ENCODE peak calls at places on chromosomes 6 and 20, in eight cellular contexts. Z is endothelial cell of umbilical vein, B is A549, O is SK-N-SH, V is HCT116, M is K562, H is HepG2, T is H1. G is an unnamed sample.

GRCh38 chr6:36221674-36222073 is 25.1 kb downstream of the BRPF3 start:
- DNase-seq in Z (no peak), B (no peak), O (no peak), V (no peak), M (no peak), H (no peak), T (no peak), G (no peak)

GRCh38 chr20:56018194-56018593 is 12.9 kb upstream of the CBLN4 start:
- DNase-seq in Z (no peak), B (no peak), O (no peak), V (no peak), M (no peak), H (no peak), T (no peak), G (no peak)

GRCh38 chr6:168032383-168032760 is 34.9 kb downstream of the KIF25 start:
- DNase-seq in Z (no peak), B (no peak), O (no peak), V (no peak), M (no peak), H (no peak), T (no peak), G (peak)

GRCh38 chr6:257031-257725 is 35.1 kb upstream of the DUSP22 start:
- DNase-seq in Z (no peak), B (no peak), O (no peak), V (no peak), M (no peak), H (no peak), T (no peak), G (peak)

GRCh38 chr6:15510536-15511247 is 152.1 kb downstream of the DTNBP1 start:
- DNase-seq in Z (no peak), B (no peak), O (no peak), V (no peak), M (no peak), H (no peak), T (no peak), G (no peak)

GRCh38 chr6:15129872-15130271 is 116.0 kb upstream of the JARID2 start:
- DNase-seq in Z (no peak), B (no peak), O (no peak), V (no peak), M (no peak), H (no peak), T (no peak), G (no peak)

GRCh38 chr6:149913085-149913484 is 9.8 kb downstream of the RAET1G start:
- DNase-seq in Z (no peak), B (no peak), O (no peak), V (no peak), M (no peak), H (no peak), T (no peak), G (no peak)

GRCh38 chr20:16535281-16535680 is 38.0 kb downstream of the KIF16B start:
- DNase-seq in Z (no peak), B (no peak), O (no peak), V (no peak), M (no peak), H (no peak), T (no peak), G (no peak)

GRCh38 chr6:100118301-100118700 is 124.3 kb upstream of the MCHR2 start:
- DNase-seq in Z (no peak), B (no peak), O (no peak), V (no peak), M (no peak), H (no peak), T (no peak), G (no peak)

GRCh38 chr20:25453035-25453810 is 45.8 kb downstream of the GINS1 start:
- DNase-seq in Z (peak), B (no peak), O (peak), V (no peak), M (no peak), H (no peak), T (no peak), G (no peak)

GRCh38 chr6:139289233-139289632 is 2.6 kb downstream of the TXLNB start:
- DNase-seq in Z (no peak), B (no peak), O (no peak), V (no peak), M (no peak), H (no peak), T (no peak), G (no peak)

GRCh38 chr6:11429577-11429976 is 108.0 kb upstream of the TMEM170B start:
- DNase-seq in Z (no peak), B (no peak), O (no peak), V (no peak), M (no peak), H (no peak), T (no peak), G (no peak)

GRCh38 chr6:153302133-153302532 is 171.1 kb upstream of the RGS17 start:
- DNase-seq in Z (no peak), B (no peak), O (no peak), V (no peak), M (no peak), H (no peak), T (no peak), G (no peak)

GRCh38 chr20:35734374-35734773 is 7.7 kb downstream of the RBM39 start:
- DNase-seq in Z (no peak), B (no peak), O (no peak), V (no peak), M (no peak), H (no peak), T (no peak), G (no peak)

GRCh38 chr6:117776441-117776840 is 101.2 kb downstream of the NUS1 start:
- DNase-seq in Z (no peak), B (no peak), O (no peak), V (no peak), M (no peak), H (peak), T (no peak), G (peak)

GRCh38 chr6:87945966-87946365 is 101.7 kb upstream of the SPACA1 start:
- DNase-seq in Z (no peak), B (no peak), O (no peak), V (no peak), M (no peak), H (no peak), T (no peak), G (no peak)

GRCh38 chr20:19374066-19374615 is 161.7 kb downstream of the SLC24A3 start:
- DNase-seq in Z (no peak), B (no peak), O (no peak), V (no peak), M (no peak), H (no peak), T (no peak), G (no peak)

GRCh38 chr20:57657537-57658446 is 37.6 kb upstream of the ZBP1 start:
- DNase-seq in Z (no peak), B (no peak), O (peak), V (no peak), M (no peak), H (peak), T (peak), G (no peak)

GRCh38 chr6:152207915-152208714 is 400.6 kb downstream of the ESR1 start:
- DNase-seq in Z (no peak), B (no peak), O (no peak), V (no peak), M (no peak), H (peak), T (no peak), G (no peak)

GRCh38 chr20:13331536-13331935 is 110.5 kb downstream of the ISM1 start:
- DNase-seq in Z (peak), B (no peak), O (no peak), V (no peak), M (no peak), H (peak), T (no peak), G (no peak)

GRCh38 chr6:133241088-133241900 is at the start of gene EYA4:
- DNase-seq in Z (no peak), B (peak), O (peak), V (no peak), M (no peak), H (no peak), T (peak), G (no peak)
- TF ChIP-seq MAX in Z (no peak), B (peak), O (no peak), V (no peak), M (no peak), H (no peak), T (peak), G (no peak)

DNA sequence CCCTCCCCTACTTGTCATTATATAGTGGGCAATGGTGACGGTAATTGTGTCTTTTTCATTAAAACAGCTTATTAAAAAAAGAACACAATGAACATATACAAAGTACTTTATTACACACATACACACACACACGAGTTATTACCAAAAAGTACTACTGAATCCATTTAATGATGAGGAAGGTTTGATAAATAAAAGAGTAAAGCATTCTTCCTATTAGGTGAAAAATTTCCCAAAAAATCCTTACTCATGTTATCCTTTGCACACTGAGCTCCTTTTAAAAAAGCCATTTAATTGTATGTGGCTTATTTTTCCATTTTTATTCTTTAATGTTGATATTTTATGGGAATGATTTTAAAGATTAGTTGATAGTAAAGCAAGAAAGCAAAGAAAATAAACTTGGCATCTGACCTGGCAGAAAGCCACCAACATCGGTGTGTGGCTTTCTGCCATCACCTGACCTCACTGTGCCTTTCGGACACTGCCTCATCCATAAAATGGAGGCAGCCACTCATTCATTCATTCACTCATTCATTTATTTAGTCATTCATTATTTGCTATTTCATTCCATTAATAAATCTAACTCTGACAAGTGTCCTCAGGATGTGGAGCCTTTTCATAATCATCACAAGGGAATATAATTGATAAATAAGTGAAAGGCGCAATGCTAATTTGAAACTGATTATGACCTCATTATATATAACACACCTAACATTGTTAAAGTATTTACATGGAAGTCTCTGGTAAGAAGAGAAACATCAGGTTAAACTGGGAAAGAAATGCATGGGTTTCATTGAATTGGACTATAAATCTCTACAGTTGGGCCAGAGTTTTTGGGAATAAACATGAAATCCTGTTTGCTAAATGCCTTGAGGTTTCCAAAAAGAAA is 727 bp upstream of the SGK1 start:
- DNase-seq in Z (no peak), B (no peak), O (no peak), V (no peak), M (no peak), H (no peak), T (no peak), G (no peak)
- H3K4me3 ChIP-seq in Z (peak), B (peak), O (peak), V (peak), M (no peak), H (no peak), T (peak), G (no peak)

GRCh38 chr6:44051516-44051915 is 75.7 kb downstream of the MRPL14 start:
- DNase-seq in Z (no peak), B (no peak), O (no peak), V (no peak), M (no peak), H (no peak), T (no peak), G (no peak)

GRCh38 chr6:44053106-44053756 is 74.0 kb downstream of the MRPL14 start:
- DNase-seq in Z (no peak), B (no peak), O (no peak), V (no peak), M (no peak), H (no peak), T (no peak), G (no peak)

GRCh38 chr6:44050872-44051421 is 76.3 kb downstream of the MRPL14 start:
- DNase-seq in Z (no peak), B (no peak), O (peak), V (no peak), M (no peak), H (no peak), T (no peak), G (no peak)

GRCh38 chr6:44053760-44054556 is 73.3 kb downstream of the MRPL14 start:
- DNase-seq in Z (peak), B (no peak), O (no peak), V (no peak), M (no peak), H (no peak), T (no peak), G (no peak)

GRCh38 chr6:44052419-44053011 is 74.7 kb downstream of the MRPL14 start:
- DNase-seq in Z (no peak), B (no peak), O (peak), V (no peak), M (peak), H (no peak), T (no peak), G (peak)
- TF ChIP-seq MAX in Z (no peak), B (no peak), O (no peak), V (no peak), M (no peak), H (no peak), T (no peak), G (peak)

GRCh38 chr20:63553251-63553932 is 567 bp upstream of the FNDC11 start:
- DNase-seq in Z (peak), B (peak), O (peak), V (peak), M (peak), H (peak), T (peak), G (peak)

GRCh38 chr20:63553933-63554290 is at the start of gene FNDC11:
- DNase-seq in Z (no peak), B (no peak), O (peak), V (no peak), M (peak), H (no peak), T (peak), G (no peak)

GRCh38 chr20:63555661-63556381 is 1.9 kb downstream of the FNDC11 start:
- DNase-seq in Z (no peak), B (no peak), O (no peak), V (no peak), M (no peak), H (no peak), T (no peak), G (no peak)

GRCh38 chr20:63552481-63553249 is 1.3 kb upstream of the FNDC11 start:
- DNase-seq in Z (no peak), B (no peak), O (no peak), V (no peak), M (peak), H (no peak), T (no peak), G (peak)

GRCh38 chr20:63554361-63555278 is 661 bp downstream of the FNDC11 start:
- DNase-seq in Z (no peak), B (no peak), O (no peak), V (no peak), M (no peak), H (no peak), T (no peak), G (peak)
- H3K4me3 ChIP-seq in Z (no peak), B (peak), O (peak), V (peak), M (peak), H (peak), T (peak), G (no peak)

GRCh38 chr6:97714772-97715171 is 431.8 kb upstream of the MMS22L start:
- DNase-seq in Z (no peak), B (no peak), O (no peak), V (no peak), M (no peak), H (no peak), T (no peak), G (no peak)

GRCh38 chr6:97712751-97713150 is 429.7 kb upstream of the MMS22L start:
- DNase-seq in Z (no peak), B (no peak), O (no peak), V (no peak), M (no peak), H (no peak), T (no peak), G (no peak)
- TF ChIP-seq MAX in Z (no peak), B (no peak), O (no peak), V (no peak), M (no peak), H (no peak), T (no peak), G (no peak)

GRCh38 chr6:16982827-16983226 is 119.0 kb upstream of the STMND1 start:
- DNase-seq in Z (no peak), B (no peak), O (no peak), V (no peak), M (no peak), H (no peak), T (no peak), G (no peak)

GRCh38 chr6:16989382-16989781 is 112.5 kb upstream of the STMND1 start:
- DNase-seq in Z (no peak), B (no peak), O (no peak), V (no peak), M (no peak), H (no peak), T (no peak), G (no peak)

DNA sequence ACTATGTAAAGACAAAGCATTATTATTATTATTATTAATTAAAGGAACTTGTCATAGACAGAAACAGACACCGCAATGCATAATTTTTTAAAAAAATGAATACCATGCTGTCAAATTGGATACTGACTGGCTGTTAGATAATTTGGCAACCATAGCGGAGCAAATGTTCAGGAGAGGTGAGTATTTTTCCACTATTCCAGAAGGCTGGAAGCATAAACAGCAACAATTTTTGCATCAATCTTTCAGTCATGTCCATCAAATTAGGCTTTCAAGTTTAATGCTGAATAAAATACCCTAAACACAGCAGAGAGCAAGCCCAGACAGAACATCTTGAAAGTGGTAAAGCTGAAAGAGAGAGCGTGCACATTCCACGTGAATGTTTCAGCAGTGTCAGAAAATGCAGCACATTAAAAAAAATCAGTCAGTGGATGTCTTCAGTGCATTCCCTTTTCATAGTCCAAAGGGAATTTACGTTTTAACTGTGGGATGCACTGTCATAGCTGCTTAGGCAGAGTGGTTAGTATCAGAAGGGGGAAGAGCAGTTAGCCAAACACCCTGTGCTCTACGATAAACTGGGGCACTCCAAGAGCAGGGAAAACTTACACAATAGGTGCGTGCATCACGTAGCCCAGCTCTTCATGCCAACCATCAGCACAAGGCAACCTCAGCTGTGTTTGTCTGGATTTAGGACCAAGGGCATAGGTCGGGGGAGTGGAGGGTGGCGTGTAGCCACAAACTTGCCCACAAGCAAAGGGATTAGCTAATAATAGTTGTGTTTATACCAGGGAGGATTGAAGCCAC is 116.2 kb upstream of the STMND1 start:
- DNase-seq in Z (no peak), B (no peak), O (no peak), V (no peak), M (no peak), H (no peak), T (no peak), G (peak)
- H3K4me3 ChIP-seq in Z (no peak), B (no peak), O (no peak), V (no peak), M (no peak), H (no peak), T (no peak), G (no peak)

GRCh38 chr6:111793711-111794111 is 79.5 kb downstream of the FYN start:
- DNase-seq in Z (no peak), B (no peak), O (no peak), V (no peak), M (no peak), H (peak), T (no peak), G (peak)

GRCh38 chr6:111789593-111789992 is 83.7 kb downstream of the FYN start:
- DNase-seq in Z (no peak), B (no peak), O (no peak), V (no peak), M (no peak), H (no peak), T (no peak), G (no peak)

GRCh38 chr6:111792241-111792640 is 81.0 kb downstream of the FYN start:
- DNase-seq in Z (no peak), B (no peak), O (no peak), V (no peak), M (peak), H (no peak), T (no peak), G (no peak)

GRCh38 chr6:111792914-111793700 is 80.1 kb downstream of the FYN start:
- DNase-seq in Z (no peak), B (no peak), O (no peak), V (no peak), M (no peak), H (peak), T (no peak), G (peak)

GRCh38 chr6:111791415-111791814 is 81.8 kb downstream of the FYN start:
- DNase-seq in Z (no peak), B (no peak), O (no peak), V (no peak), M (no peak), H (no peak), T (no peak), G (no peak)
- TF ChIP-seq MAX in Z (no peak), B (no peak), O (no peak), V (no peak), M (no peak), H (no peak), T (peak), G (no peak)

GRCh38 chr20:1718604-1719384 is 61.2 kb upstream of the SIRPG start:
- DNase-seq in Z (no peak), B (no peak), O (no peak), V (peak), M (no peak), H (no peak), T (no peak), G (no peak)

GRCh38 chr20:1722513-1723050 is 65.0 kb upstream of the SIRPG start:
- DNase-seq in Z (no peak), B (no peak), O (no peak), V (no peak), M (no peak), H (no peak), T (no peak), G (peak)

GRCh38 chr20:1720845-1721475 is 63.4 kb upstream of the SIRPG start:
- DNase-seq in Z (no peak), B (no peak), O (no peak), V (no peak), M (no peak), H (no peak), T (no peak), G (peak)

GRCh38 chr20:1720226-1720625 is 62.6 kb upstream of the SIRPG start:
- DNase-seq in Z (no peak), B (no peak), O (no peak), V (no peak), M (no peak), H (no peak), T (no peak), G (no peak)

DNA sequence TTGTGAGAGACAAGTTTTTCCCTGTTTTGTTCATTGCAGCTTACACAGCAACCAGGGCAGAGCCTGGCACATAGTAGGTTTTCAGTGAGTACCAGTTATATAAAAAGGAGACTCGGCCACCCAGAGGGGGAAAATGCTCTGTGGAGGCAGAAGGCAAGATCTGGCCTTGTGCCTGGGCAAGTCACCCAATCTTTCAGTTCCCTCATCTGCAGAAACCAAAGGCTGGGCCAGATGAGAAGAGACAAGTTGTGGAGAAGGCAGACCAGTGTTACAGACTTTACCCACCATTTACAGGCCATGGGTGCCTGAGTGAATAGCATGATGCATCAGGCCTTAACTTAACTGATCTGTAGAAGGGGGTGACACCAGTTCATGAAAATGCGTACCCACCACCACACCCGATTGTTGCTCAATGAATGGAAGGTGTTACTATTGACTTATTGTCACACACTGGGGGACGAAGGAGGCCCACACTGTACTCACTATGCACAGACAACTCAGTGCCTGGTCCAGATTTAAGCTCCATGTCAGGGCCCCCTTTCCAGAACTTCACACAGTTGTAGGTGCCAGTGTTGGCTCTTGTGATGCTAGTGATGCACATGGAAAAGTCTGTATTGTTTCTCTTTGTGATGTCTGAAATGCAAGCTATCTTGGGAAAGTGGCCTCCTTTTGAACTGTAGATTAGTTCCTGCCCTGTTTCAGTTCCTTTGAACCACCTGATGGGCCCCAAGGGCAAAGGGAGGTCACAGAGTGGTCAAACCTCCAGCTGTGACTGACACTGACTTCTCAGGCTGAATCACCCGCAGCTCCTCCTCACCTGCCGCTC is 64.3 kb upstream of the SIRPG start:
- DNase-seq in Z (no peak), B (no peak), O (no peak), V (no peak), M (no peak), H (no peak), T (peak), G (no peak)
- H3K4me3 ChIP-seq in Z (no peak), B (no peak), O (no peak), V (no peak), M (no peak), H (no peak), T (no peak), G (no peak)